ENCODE peak calls at places on chromosomes 11 and 22, in nine cellular contexts. P, F, I, H, N, G, Q, L and V are unnamed samples.

GRCh38 chr11:134347441-134347840 is 15.7 kb downstream of the GLB1L2 start:
- DNase-seq in P (no peak), F (no peak), I (no peak), H (no peak), N (no peak), G (no peak), Q (no peak), L (no peak), V (no peak)

GRCh38 chr22:41565403-41566054 is 4.7 kb downstream of the CSDC2 start:
- DNase-seq in P (no peak), F (no peak), I (no peak), H (no peak), N (no peak), G (peak), Q (no peak), L (peak), V (no peak)

GRCh38 chr11:106998126-106998525 is 20.1 kb downstream of the GUCY1A2 start:
- DNase-seq in P (no peak), F (no peak), I (no peak), H (no peak), N (no peak), G (no peak), Q (no peak), L (no peak), V (no peak)

GRCh38 chr11:72724851-72725730 is 27.1 kb downstream of the ARAP1 start:
- DNase-seq in P (peak), F (peak), I (peak), H (peak), N (peak), G (peak), Q (peak), L (peak), V (no peak)

GRCh38 chr11:9203715-9204311 is 61.3 kb downstream of the DENND5A start:
- DNase-seq in P (no peak), F (no peak), I (no peak), H (no peak), N (no peak), G (no peak), Q (peak), L (peak), V (no peak)

GRCh38 chr11:95544095-95544795 is 245.3 kb downstream of the FAM76B start:
- DNase-seq in P (no peak), F (no peak), I (no peak), H (no peak), N (no peak), G (no peak), Q (no peak), L (no peak), V (no peak)

GRCh38 chr11:72578991-72579815 is 95.0 kb downstream of the PDE2A start:
- DNase-seq in P (no peak), F (no peak), I (no peak), H (no peak), N (no peak), G (no peak), Q (no peak), L (no peak), V (no peak)

GRCh38 chr11:24457985-24458384 is 38.9 kb upstream of the LUZP2 start:
- DNase-seq in P (no peak), F (no peak), I (no peak), H (no peak), N (no peak), G (no peak), Q (no peak), L (no peak), V (no peak)

GRCh38 chr11:15114501-15115475 is at the start of gene INSC:
- DNase-seq in P (no peak), F (no peak), I (peak), H (peak), N (no peak), G (peak), Q (peak), L (no peak), V (no peak)

GRCh38 chr11:78277314-78277994 is 88.7 kb downstream of the USP35 start:
- DNase-seq in P (no peak), F (no peak), I (no peak), H (peak), N (no peak), G (peak), Q (no peak), L (no peak), V (no peak)

GRCh38 chr11:78281511-78281910 is 92.8 kb downstream of the USP35 start:
- DNase-seq in P (no peak), F (no peak), I (no peak), H (no peak), N (no peak), G (no peak), Q (no peak), L (no peak), V (no peak)

GRCh38 chr11:78270993-78271392 is 82.3 kb downstream of the USP35 start:
- DNase-seq in P (no peak), F (no peak), I (no peak), H (no peak), N (no peak), G (no peak), Q (no peak), L (no peak), V (peak)

GRCh38 chr11:78274739-78275138 is 86.0 kb downstream of the USP35 start:
- DNase-seq in P (no peak), F (no peak), I (no peak), H (no peak), N (no peak), G (no peak), Q (no peak), L (no peak), V (no peak)

DNA sequence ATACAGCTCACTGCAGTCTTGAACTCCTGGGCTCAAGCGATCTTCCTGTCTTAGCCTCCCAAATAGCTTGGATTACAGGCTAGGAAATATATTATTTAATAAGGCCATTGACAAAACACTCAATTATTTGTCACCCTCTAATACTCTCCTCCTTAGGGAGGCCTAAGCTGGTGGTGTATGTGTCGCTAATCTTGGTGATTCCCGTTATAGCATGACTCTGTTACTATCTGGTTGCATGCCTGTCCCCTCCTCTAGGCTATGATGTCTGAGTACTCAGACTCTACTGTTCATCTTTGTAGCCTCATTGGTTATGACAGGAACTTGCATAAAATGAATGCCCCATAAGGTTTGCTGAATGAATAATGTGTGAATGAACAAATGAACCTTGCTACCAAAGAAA is 87.6 kb downstream of the USP35 start:
- DNase-seq in P (no peak), F (no peak), I (no peak), H (no peak), N (no peak), G (no peak), Q (no peak), L (no peak), V (no peak)
- H3K27ac ChIP-seq in P (no peak), F (no peak), I (no peak), H (no peak), N (no peak), G (no peak), Q (no peak), L (no peak), V (no peak)

GRCh38 chr11:47005441-47005840 is 68.9 kb downstream of the CSTPP1 start:
- DNase-seq in P (no peak), F (no peak), I (no peak), H (no peak), N (no peak), G (no peak), Q (no peak), L (no peak), V (no peak)
- H3K27ac ChIP-seq in P (no peak), F (no peak), I (no peak), H (no peak), N (peak), G (no peak), Q (no peak), L (no peak), V (peak)

DNA sequence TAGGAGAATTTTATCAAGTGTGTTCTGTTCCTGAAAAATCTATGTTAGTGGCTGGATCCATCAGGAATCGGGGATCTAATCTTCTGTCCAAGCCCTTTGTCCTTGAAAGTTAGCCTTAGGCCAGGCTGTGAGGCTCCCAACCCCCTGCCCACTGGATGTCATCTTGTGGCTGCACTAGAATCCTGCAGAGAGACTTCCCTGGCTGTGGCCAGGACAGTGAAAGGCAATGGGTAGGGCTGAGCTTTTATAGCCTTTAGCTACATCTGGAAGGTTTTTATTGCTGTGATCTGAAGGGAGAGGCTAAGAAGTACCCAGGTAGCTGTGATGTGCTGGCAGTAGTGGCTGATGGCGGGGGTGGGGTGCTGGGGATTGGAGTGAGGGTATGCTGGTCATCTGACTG is 2.1 kb downstream of the OAF start:
- DNase-seq in P (no peak), F (no peak), I (no peak), H (no peak), N (no peak), G (no peak), Q (peak), L (no peak), V (no peak)
- H3K27ac ChIP-seq in P (no peak), F (no peak), I (no peak), H (no peak), N (no peak), G (peak), Q (no peak), L (no peak), V (peak)

GRCh38 chr22:20795014-20795413 is 21.1 kb downstream of the SERPIND1 start:
- DNase-seq in P (no peak), F (no peak), I (no peak), H (no peak), N (no peak), G (no peak), Q (no peak), L (no peak), V (no peak)

GRCh38 chr22:20792221-20792965 is 18.5 kb downstream of the SERPIND1 start:
- DNase-seq in P (no peak), F (no peak), I (no peak), H (no peak), N (no peak), G (no peak), Q (no peak), L (no peak), V (no peak)

GRCh38 chr22:20793386-20794131 is 19.6 kb downstream of the SERPIND1 start:
- DNase-seq in P (no peak), F (no peak), I (no peak), H (no peak), N (no peak), G (no peak), Q (no peak), L (no peak), V (no peak)

GRCh38 chr22:20792966-20793332 is 19.0 kb downstream of the SERPIND1 start:
- DNase-seq in P (no peak), F (no peak), I (no peak), H (no peak), N (no peak), G (no peak), Q (no peak), L (no peak), V (no peak)

DNA sequence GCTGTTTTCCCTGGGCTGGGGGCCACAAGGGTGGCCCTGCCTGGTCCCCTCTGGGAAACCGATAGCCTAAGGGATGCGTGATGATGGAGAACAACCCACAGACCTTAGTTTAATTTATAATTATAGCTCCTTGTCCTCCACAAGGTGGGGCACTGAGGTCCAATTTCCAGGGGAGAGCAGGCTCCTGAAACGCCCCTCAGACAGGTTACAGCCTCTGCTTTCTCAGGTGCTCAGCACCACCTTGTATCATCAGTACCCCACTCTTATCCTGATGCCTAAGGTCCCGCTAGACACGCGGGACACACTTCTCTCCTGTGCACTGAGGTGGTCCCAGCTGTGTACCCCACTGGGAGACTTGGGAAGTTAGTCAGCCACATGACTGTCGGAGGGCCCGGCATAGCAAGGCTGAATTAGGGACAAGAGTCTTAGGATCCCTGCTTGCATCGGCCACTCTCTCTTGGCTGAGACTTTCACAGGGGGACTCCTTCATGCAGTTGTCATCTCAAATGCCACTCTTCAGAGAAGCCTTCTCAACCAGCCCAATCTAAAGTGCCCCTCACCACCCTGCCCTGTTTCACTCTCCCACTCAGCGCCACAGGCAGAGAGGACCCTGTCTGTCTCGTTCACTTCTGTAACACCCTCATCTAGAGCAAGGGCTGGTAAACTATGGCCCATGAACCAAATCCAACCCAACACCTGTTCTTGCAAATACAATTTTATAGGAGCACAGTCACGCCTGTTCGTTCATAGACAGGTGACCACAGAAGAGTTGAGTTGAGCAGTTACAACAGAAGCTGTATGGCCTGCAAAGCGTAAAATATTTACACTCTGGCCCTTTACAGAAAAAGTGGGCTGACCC is 20.4 kb downstream of the SERPIND1 start:
- DNase-seq in P (no peak), F (no peak), I (no peak), H (no peak), N (no peak), G (no peak), Q (no peak), L (no peak), V (no peak)
- H3K27ac ChIP-seq in P (no peak), F (no peak), I (no peak), H (no peak), N (no peak), G (no peak), Q (no peak), L (no peak), V (no peak)

DNA sequence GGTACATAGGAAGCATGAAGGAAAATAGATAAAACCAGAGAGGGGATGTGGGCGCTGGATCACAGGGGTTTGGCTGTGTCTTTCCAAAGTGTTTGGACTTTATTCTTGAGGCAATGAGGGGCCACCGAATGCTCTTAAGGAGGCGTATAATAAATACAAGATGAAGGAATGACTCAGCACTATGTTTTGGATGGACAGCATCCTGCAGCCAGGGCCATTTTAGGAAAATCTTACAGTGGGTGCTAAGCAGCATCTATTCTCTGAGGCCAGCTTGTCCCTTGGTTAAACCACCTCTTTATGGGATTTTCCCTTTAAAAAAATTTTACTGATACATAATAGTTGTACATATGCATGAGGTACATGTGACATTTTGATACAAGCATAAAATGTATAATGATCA is 4.3 kb upstream of the LDHA start:
- DNase-seq in P (no peak), F (no peak), I (no peak), H (no peak), N (no peak), G (no peak), Q (no peak), L (no peak), V (no peak)
- H3K27ac ChIP-seq in P (no peak), F (no peak), I (no peak), H (no peak), N (no peak), G (no peak), Q (no peak), L (no peak), V (no peak)

DNA sequence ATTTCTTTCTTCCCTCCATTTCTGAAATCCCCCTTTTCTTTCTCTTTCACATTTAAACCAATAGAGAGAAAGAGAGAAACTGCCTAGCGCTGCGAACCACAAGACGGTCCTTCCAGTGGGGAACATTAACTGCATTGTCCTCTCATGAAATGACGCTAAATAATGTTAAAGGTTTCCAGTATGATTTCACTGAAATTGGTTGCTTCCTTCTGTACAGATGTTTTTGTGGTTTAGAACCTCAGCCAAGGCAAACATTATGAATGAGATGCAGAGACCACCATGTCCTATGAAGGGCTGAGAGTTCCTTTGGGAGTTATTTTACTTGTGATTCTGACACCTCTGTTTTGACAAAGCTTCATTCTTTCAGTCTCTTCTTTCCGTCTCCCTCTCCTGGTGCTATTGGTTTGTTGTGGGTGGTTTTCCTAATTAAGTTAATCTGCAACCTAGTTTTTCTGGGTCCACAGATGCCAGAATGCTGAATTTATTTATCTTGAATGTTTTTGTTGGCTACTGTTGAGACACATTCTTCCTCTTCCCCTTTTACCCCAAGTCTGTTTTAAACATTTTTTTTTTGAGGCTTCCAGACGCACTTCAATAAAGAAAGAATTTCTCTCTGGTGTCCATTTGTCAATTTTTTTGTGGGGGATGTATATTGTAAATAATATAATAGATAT is 52.0 kb downstream of the ZBTB16 start:
- DNase-seq in P (no peak), F (no peak), I (no peak), H (no peak), N (no peak), G (no peak), Q (no peak), L (no peak), V (no peak)
- H3K27ac ChIP-seq in P (no peak), F (no peak), I (no peak), H (peak), N (no peak), G (peak), Q (no peak), L (no peak), V (peak)

GRCh38 chr11:12134239-12134590 is 23.8 kb downstream of the MICAL2 start:
- DNase-seq in P (no peak), F (no peak), I (no peak), H (no peak), N (no peak), G (no peak), Q (no peak), L (no peak), V (no peak)
- H3K27ac ChIP-seq in P (no peak), F (no peak), I (no peak), H (no peak), N (no peak), G (no peak), Q (no peak), L (no peak), V (no peak)

DNA sequence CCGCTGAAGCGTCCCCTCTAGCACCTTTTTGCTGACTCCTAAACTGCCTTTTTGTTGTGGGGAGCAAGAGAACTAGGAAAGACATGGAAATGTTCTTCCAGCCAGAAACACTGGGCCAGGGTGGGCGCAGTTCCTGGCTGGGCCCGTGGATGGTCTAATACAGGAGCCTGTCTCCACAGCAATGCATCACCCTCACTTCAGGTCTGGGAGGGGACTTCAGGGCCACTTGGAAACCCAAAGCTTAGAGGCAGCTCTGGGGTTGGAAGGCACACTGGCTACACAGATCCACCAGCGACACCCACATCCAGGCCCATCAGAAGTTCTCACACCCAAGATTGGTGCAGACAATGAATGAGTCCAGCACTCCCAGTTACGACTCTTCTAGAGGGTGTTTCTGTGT is 120.3 kb downstream of the ETS1 start:
- DNase-seq in P (no peak), F (no peak), I (no peak), H (no peak), N (no peak), G (no peak), Q (no peak), L (no peak), V (no peak)
- H3K27ac ChIP-seq in P (no peak), F (peak), I (no peak), H (no peak), N (no peak), G (no peak), Q (no peak), L (peak), V (peak)

DNA sequence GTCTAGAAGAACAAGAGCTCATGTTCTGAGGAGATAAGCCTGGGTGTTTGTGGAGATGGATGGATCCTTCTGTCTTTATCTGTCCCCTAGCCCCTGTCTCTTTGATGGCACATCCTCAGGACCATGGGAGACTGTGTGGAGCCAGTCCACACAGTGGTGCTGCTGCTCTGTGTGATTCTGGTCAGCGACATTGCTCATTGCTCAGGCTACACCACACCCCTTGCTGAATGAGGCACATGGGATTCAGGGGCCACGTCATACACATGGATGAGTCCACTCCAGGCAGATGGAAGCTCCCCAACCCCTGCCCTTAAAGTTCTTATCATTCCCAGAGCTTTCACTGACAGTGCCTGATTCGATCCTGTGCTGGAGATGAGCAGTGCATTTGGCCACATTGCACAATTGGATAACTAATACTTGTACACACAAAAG is 222.2 kb downstream of the NAV2 start:
- DNase-seq in P (no peak), F (no peak), I (no peak), H (no peak), N (no peak), G (no peak), Q (no peak), L (no peak), V (no peak)
- H3K27ac ChIP-seq in P (no peak), F (no peak), I (peak), H (no peak), N (no peak), G (no peak), Q (peak), L (no peak), V (no peak)

DNA sequence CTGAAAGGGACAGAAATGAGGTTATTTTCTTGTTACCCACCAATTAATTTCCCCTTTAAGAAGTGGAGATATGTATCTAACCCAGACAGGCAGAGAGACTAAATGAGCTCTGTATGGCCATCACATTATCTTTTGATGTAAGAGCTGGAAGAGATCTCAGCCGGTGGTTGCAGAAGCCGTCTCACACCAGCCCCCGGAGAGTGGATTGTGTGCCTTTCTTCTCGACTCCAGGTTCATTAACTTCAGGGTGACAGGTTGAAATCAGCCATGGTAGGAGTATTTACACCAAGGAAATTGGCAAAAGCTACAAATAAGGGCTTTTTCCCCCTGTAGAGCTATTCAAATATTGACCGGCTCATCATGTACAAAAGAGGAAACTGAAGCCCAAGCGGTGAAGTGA is 580.3 kb upstream of the CADM1 start:
- DNase-seq in P (no peak), F (no peak), I (no peak), H (no peak), N (no peak), G (no peak), Q (no peak), L (no peak), V (no peak)
- H3K27ac ChIP-seq in P (no peak), F (no peak), I (no peak), H (no peak), N (no peak), G (no peak), Q (no peak), L (no peak), V (no peak)